ENCODE peak calls at places on chromosomes 13 and 19, in nine cellular contexts. E is B cell; D is tibial artery; U is WERI-Rb-1; Y is frontal cortex; L is left lung; R is cardiac muscle cell; W is stimulated activated CD4-positive, alpha-beta T cell treated with anti-CD3 and anti-CD28 coated beads, Interleukin-15, amount 100 ng/mL, for 24 hours; B is psoas muscle. V is an unnamed sample.

GRCh38 chr13:88066847-88067246 is 395.7 kb downstream of the SLITRK5 start:
- DNase-seq in E (no peak), D (no peak), U (no peak), Y (no peak), L (no peak), R (no peak), W (no peak), B (no peak), V (no peak)

GRCh38 chr19:45340899-45341453 is 426 bp downstream of the KLC3 start:
- DNase-seq in E (peak), D (no peak), U (peak), Y (no peak), L (no peak), R (no peak), W (no peak), B (no peak), V (no peak)

GRCh38 chr13:24216176-24216575 is 55.7 kb downstream of the SPATA13 start:
- DNase-seq in E (no peak), D (no peak), U (no peak), Y (no peak), L (no peak), R (no peak), W (no peak), B (no peak), V (no peak)

GRCh38 chr19:29618871-29619270 is 12.8 kb downstream of the POP4 start:
- DNase-seq in E (no peak), D (no peak), U (no peak), Y (no peak), L (no peak), R (no peak), W (no peak), B (no peak), V (no peak)

GRCh38 chr13:75596657-75597182 is 39.4 kb upstream of the LMO7 start:
- DNase-seq in E (no peak), D (no peak), U (no peak), Y (no peak), L (no peak), R (no peak), W (no peak), B (no peak), V (no peak)

GRCh38 chr19:46885411-46885810 is 24.6 kb downstream of the ARHGAP35 start:
- DNase-seq in E (no peak), D (no peak), U (no peak), Y (no peak), L (no peak), R (no peak), W (no peak), B (no peak), V (no peak)

GRCh38 chr19:5827342-5827890 is 12.1 kb downstream of the FUT6 start:
- DNase-seq in E (no peak), D (no peak), U (no peak), Y (no peak), L (no peak), R (no peak), W (no peak), B (no peak), V (no peak)

GRCh38 chr13:40644838-40645620 is 21.4 kb downstream of the FOXO1 start:
- DNase-seq in E (no peak), D (no peak), U (no peak), Y (no peak), L (no peak), R (no peak), W (no peak), B (no peak), V (no peak)

GRCh38 chr19:514166-514663 is 6.9 kb downstream of the TPGS1 start:
- DNase-seq in E (no peak), D (no peak), U (no peak), Y (no peak), L (no peak), R (no peak), W (no peak), B (no peak), V (no peak)

GRCh38 chr13:41458187-41458938 is 1.0 kb downstream of the RGCC start:
- DNase-seq in E (peak), D (no peak), U (peak), Y (no peak), L (peak), R (peak), W (peak), B (peak), V (no peak)

GRCh38 chr19:23075031-23075733 is 41.6 kb upstream of the ZNF730 start:
- DNase-seq in E (no peak), D (no peak), U (peak), Y (peak), L (peak), R (peak), W (peak), B (peak), V (peak)

GRCh38 chr19:18274776-18275356 is 614 bp upstream of the IQCN start:
- DNase-seq in E (no peak), D (peak), U (peak), Y (peak), L (peak), R (peak), W (no peak), B (peak), V (peak)

GRCh38 chr19:6718741-6719539 is 1.5 kb downstream of the C3 start:
- DNase-seq in E (no peak), D (no peak), U (peak), Y (no peak), L (peak), R (peak), W (peak), B (peak), V (no peak)

GRCh38 chr13:20416223-20416622 is 109.4 kb downstream of the CRYL1 start:
- DNase-seq in E (no peak), D (no peak), U (no peak), Y (no peak), L (no peak), R (peak), W (no peak), B (no peak), V (no peak)

V was measured in G401.